ENCODE peak calls at places on chromosomes 6 and 20, in ten cellular contexts. W is cardiac fibroblast, N is ascending aorta, L is psoas muscle, H is fibroblast of lung, M is tibial nerve, T is endodermal cell, G is AG04449, I is pancreas, K is GM06990. S is an unnamed sample.

GRCh38 chr6:26416288-26416687 is 14.2 kb downstream of the BTN3A1 start:
- DNase-seq in W (no peak), N (no peak), L (no peak), H (no peak), M (no peak), T (no peak), G (no peak), I (no peak), K (no peak), S (no peak)

GRCh38 chr6:63675138-63675537 is 39.5 kb downstream of the PHF3 start:
- DNase-seq in W (no peak), N (no peak), L (no peak), H (no peak), M (no peak), T (no peak), G (no peak), I (no peak), K (no peak), S (no peak)

GRCh38 chr20:9093203-9093962 is 24.5 kb downstream of the PLCB4 start:
- DNase-seq in W (no peak), N (no peak), L (no peak), H (peak; percentile 4), M (no peak), T (no peak), G (no peak), I (no peak), K (no peak), S (no peak)

GRCh38 chr20:44917399-44917798 is 7.5 kb downstream of the PABPC1L start:
- DNase-seq in W (no peak), N (no peak), L (no peak), H (no peak), M (no peak), T (no peak), G (no peak), I (no peak), K (no peak), S (no peak)

GRCh38 chr20:46816097-46816496 is 78.5 kb upstream of the EYA2 start:
- DNase-seq in W (no peak), N (no peak), L (no peak), H (no peak), M (no peak), T (no peak), G (no peak), I (no peak), K (no peak), S (no peak)

GRCh38 chr6:131832363-131832762 is 24.5 kb downstream of the ENPP1 start:
- DNase-seq in W (no peak), N (no peak), L (no peak), H (no peak), M (no peak), T (no peak), G (no peak), I (peak; percentile 29), K (no peak), S (no peak)

GRCh38 chr6:3231213-3232016 is 4.0 kb upstream of the TUBB2B start:
- DNase-seq in W (peak; percentile 51), N (no peak), L (peak; percentile 73), H (peak; percentile 74), M (peak; percentile 86), T (peak; percentile 92), G (no peak), I (peak; percentile 90), K (no peak), S (peak; percentile 52)

GRCh38 chr20:37358366-37359150 is 12.6 kb downstream of the SRC start:
- DNase-seq in W (no peak), N (no peak), L (peak; percentile 69), H (no peak), M (no peak), T (peak; percentile 50), G (no peak), I (no peak), K (no peak), S (peak; percentile 98)

GRCh38 chr6:42025066-42025789 is 25.1 kb upstream of the TAF8 start:
- DNase-seq in W (no peak), N (no peak), L (no peak), H (no peak), M (no peak), T (no peak), G (no peak), I (no peak), K (peak; percentile 88), S (no peak)

GRCh38 chr20:31870703-31871601 is 518 bp downstream of the TTLL9 start:
- DNase-seq in W (no peak), N (no peak), L (no peak), H (no peak), M (no peak), T (peak; percentile 58), G (no peak), I (no peak), K (no peak), S (no peak)

GRCh38 chr6:43092635-43093034 is 16.5 kb downstream of the PTK7 start:
- DNase-seq in W (no peak), N (no peak), L (no peak), H (no peak), M (no peak), T (no peak), G (no peak), I (no peak), K (no peak), S (no peak)

GRCh38 chr6:33692760-33693158 is 18.7 kb downstream of the UQCC2 start:
- DNase-seq in W (peak; percentile 55), N (peak; percentile 31), L (peak; percentile 77), H (peak; percentile 28), M (no peak), T (no peak), G (no peak), I (no peak), K (peak; percentile 45), S (peak; percentile 45)

GRCh38 chr6:134196568-134197301 is 121.2 kb downstream of the SGK1 start:
- DNase-seq in W (no peak), N (no peak), L (no peak), H (peak; percentile 66), M (no peak), T (no peak), G (no peak), I (no peak), K (peak; percentile 31), S (no peak)

GRCh38 chr6:28981833-28982475 is 23.2 kb downstream of the ZNF311 start:
- DNase-seq in W (peak; percentile 96), N (peak; percentile 79), L (peak; percentile 78), H (peak; percentile 84), M (peak; percentile 92), T (peak; percentile 88), G (no peak), I (peak; percentile 87), K (peak; percentile 79), S (peak; percentile 87)

GRCh38 chr6:45184937-45185336 is 143.2 kb upstream of the RUNX2 start:
- DNase-seq in W (no peak), N (no peak), L (no peak), H (no peak), M (no peak), T (no peak), G (no peak), I (no peak), K (no peak), S (no peak)

GRCh38 chr6:111212625-111213024 is 125.3 kb downstream of the SLC16A10 start:
- DNase-seq in W (no peak), N (no peak), L (no peak), H (no peak), M (no peak), T (no peak), G (no peak), I (no peak), K (no peak), S (no peak)
- H3K4me3 ChIP-seq in W (no peak overlapping the region), N (no peak overlapping the region), L (no peak overlapping the region), H (no peak overlapping the region), M (no peak overlapping the region), T (no peak overlapping the region), G (no peak overlapping the region), I (no peak overlapping the region), K (no peak overlapping the region), S (no peak overlapping the region)

GRCh38 chr6:143060354-143060805 is 309 bp upstream of the AIG1 start:
- DNase-seq in W (peak; percentile 85), N (peak; percentile 75), L (peak; percentile 90), H (peak; percentile 89), M (peak; percentile 69), T (peak; percentile 91), G (peak; percentile 28), I (peak; percentile 81), K (peak; percentile 83), S (peak; percentile 78)

GRCh38 chr6:143062551-143062950 is 1.9 kb downstream of the AIG1 start:
- DNase-seq in W (no peak), N (no peak), L (no peak), H (no peak), M (no peak), T (no peak), G (no peak), I (no peak), K (no peak), S (no peak)

GRCh38 chr6:143063631-143064030 is 2.9 kb downstream of the AIG1 start:
- DNase-seq in W (no peak), N (no peak), L (no peak), H (peak; percentile 20), M (no peak), T (no peak), G (no peak), I (no peak), K (no peak), S (no peak)

GRCh38 chr6:143060806-143061596 is at the start of gene AIG1:
- DNase-seq in W (no peak), N (peak; percentile 18), L (peak; percentile 86), H (no peak), M (peak; percentile 33), T (peak; percentile 87), G (no peak), I (peak; percentile 81), K (peak; percentile 82), S (no peak)

GRCh38 chr6:143061597-143062385 is 1.1 kb downstream of the AIG1 start:
- DNase-seq in W (peak; percentile 42), N (no peak), L (no peak), H (peak; percentile 36), M (no peak), T (no peak), G (no peak), I (no peak), K (no peak), S (no peak)
- H3K4me3 ChIP-seq in W (peak overlapping the region; percentile 66), N (peak overlapping the region; percentile 84), L (peak overlapping the region; percentile 70), H (peak overlapping the region; percentile 71), M (no peak overlapping the region), T (no peak overlapping the region), G (peak overlapping the region; percentile 77), I (no peak overlapping the region), K (peak overlapping the region; percentile 88), S (peak overlapping the region; percentile 65)

GRCh38 chr6:161056451-161056850 is 64.9 kb downstream of the MAP3K4 start:
- DNase-seq in W (no peak), N (no peak), L (no peak), H (no peak), M (no peak), T (no peak), G (no peak), I (no peak), K (peak; percentile 54), S (no peak)
- H3K4me3 ChIP-seq in W (no peak overlapping the region), N (no peak overlapping the region), L (no peak overlapping the region), H (no peak overlapping the region), M (no peak overlapping the region), T (no peak overlapping the region), G (no peak overlapping the region), I (no peak overlapping the region), K (no peak overlapping the region), S (no peak overlapping the region)

DNA sequence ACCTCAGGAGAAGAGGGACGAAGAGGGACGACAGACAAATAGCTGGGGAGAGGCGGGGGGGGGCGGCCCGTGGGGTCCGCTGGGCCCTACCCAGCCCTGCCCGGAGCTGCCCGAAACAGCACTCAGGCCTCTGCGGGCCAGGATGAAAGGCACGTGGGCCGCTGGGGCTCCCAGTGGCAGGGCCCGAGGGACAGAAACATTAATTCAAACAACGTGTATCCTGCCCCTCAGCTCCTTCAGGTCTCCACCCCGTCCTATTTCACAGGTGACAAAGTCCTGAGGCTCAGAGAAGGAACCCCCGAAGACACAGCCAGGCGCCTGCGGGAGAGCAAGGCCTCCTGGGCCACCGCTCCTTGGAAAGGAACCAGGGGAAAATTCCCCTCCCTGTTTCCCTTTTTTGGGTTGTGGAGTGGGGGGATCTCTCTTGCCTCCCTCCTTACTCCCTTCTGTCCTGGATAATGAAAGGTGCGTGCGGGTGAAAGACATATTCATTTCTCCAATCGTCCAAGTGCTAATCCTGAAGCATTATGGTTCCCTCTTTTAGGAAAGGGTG is 93.3 kb downstream of the RNASET2 start:
- DNase-seq in W (no peak), N (no peak), L (no peak), H (no peak), M (no peak), T (no peak), G (no peak), I (no peak), K (no peak), S (no peak)
- H3K4me3 ChIP-seq in W (no peak overlapping the region), N (peak overlapping the region; percentile 64), L (peak overlapping the region; percentile 67), H (no peak overlapping the region), M (peak overlapping the region; percentile 3), T (peak overlapping the region; percentile 79), G (peak overlapping the region; percentile 18), I (peak overlapping the region; percentile 26), K (peak overlapping the region; percentile 57), S (no peak overlapping the region)

S was measured in epithelial cell of esophagus.